ENCODE peak calls at places on chromosomes 7 and 10, in four cellular contexts. One of them, this sample, is unnamed.

GRCh38 chr7:93890041-93890463 is 501 bp downstream of the TFPI2 start:
- DNase-seq in fibroblast of mammary gland: peak
- DNase-seq in astrocyte of the spinal cord: peak
- DNase-seq in glutamatergic neuron: peak
- DNase-seq in this sample: no peak

GRCh38 chr7:54987772-54988171 is 31.0 kb upstream of the EGFR start:
- DNase-seq in fibroblast of mammary gland: no peak
- DNase-seq in astrocyte of the spinal cord: no peak
- DNase-seq in glutamatergic neuron: no peak
- DNase-seq in this sample: no peak

GRCh38 chr7:80834105-80834410 is 84.8 kb downstream of the SEMA3C start:
- DNase-seq in fibroblast of mammary gland: no peak
- DNase-seq in astrocyte of the spinal cord: no peak
- DNase-seq in glutamatergic neuron: no peak
- DNase-seq in this sample: no peak

GRCh38 chr10:26486304-26486703 is 48.2 kb downstream of the APBB1IP start:
- DNase-seq in fibroblast of mammary gland: peak
- DNase-seq in astrocyte of the spinal cord: peak
- DNase-seq in glutamatergic neuron: no peak
- DNase-seq in this sample: peak

GRCh38 chr7:147485660-147486210 is 1104.8 kb upstream of the C7orf33 start:
- DNase-seq in fibroblast of mammary gland: no peak
- DNase-seq in astrocyte of the spinal cord: no peak
- DNase-seq in glutamatergic neuron: no peak
- DNase-seq in this sample: peak

GRCh38 chr10:132914732-132915131 is 27.6 kb downstream of the CFAP46 start:
- DNase-seq in fibroblast of mammary gland: no peak
- DNase-seq in astrocyte of the spinal cord: no peak
- DNase-seq in glutamatergic neuron: no peak
- DNase-seq in this sample: no peak

GRCh38 chr10:84523509-84523908 is 195.1 kb downstream of the CCSER2 start:
- DNase-seq in fibroblast of mammary gland: peak
- DNase-seq in astrocyte of the spinal cord: peak
- DNase-seq in glutamatergic neuron: no peak
- DNase-seq in this sample: no peak

GRCh38 chr10:102660891-102661613 is 16.8 kb downstream of the TRIM8 start:
- DNase-seq in fibroblast of mammary gland: peak
- DNase-seq in astrocyte of the spinal cord: peak
- DNase-seq in glutamatergic neuron: peak
- DNase-seq in this sample: no peak

GRCh38 chr7:11203688-11204087 is 230.0 kb downstream of the PHF14 start:
- DNase-seq in fibroblast of mammary gland: no peak
- DNase-seq in astrocyte of the spinal cord: no peak
- DNase-seq in glutamatergic neuron: peak
- DNase-seq in this sample: no peak

GRCh38 chr10:116815641-116816415 is 33.5 kb upstream of the ENO4 start:
- DNase-seq in fibroblast of mammary gland: peak
- DNase-seq in astrocyte of the spinal cord: peak
- DNase-seq in glutamatergic neuron: no peak
- DNase-seq in this sample: no peak

GRCh38 chr7:79971058-79971457 is 163.6 kb upstream of the GNAI1 start:
- DNase-seq in fibroblast of mammary gland: no peak
- DNase-seq in astrocyte of the spinal cord: no peak
- DNase-seq in glutamatergic neuron: no peak
- DNase-seq in this sample: no peak

GRCh38 chr7:102938679-102939078 is 25.9 kb downstream of the LRRC17 start:
- DNase-seq in fibroblast of mammary gland: no peak
- DNase-seq in astrocyte of the spinal cord: no peak
- DNase-seq in glutamatergic neuron: no peak
- DNase-seq in this sample: no peak

GRCh38 chr7:71637578-71637977 is 505.6 kb downstream of the GALNT17 start:
- DNase-seq in fibroblast of mammary gland: peak
- DNase-seq in astrocyte of the spinal cord: peak
- DNase-seq in glutamatergic neuron: peak
- DNase-seq in this sample: no peak

GRCh38 chr7:96303686-96304443 is 18.0 kb downstream of the SLC25A13 start:
- DNase-seq in fibroblast of mammary gland: peak
- DNase-seq in astrocyte of the spinal cord: peak
- DNase-seq in glutamatergic neuron: no peak
- DNase-seq in this sample: no peak

GRCh38 chr10:131083915-131084790 is 227.4 kb downstream of the TCERG1L start:
- DNase-seq in fibroblast of mammary gland: no peak
- DNase-seq in astrocyte of the spinal cord: no peak
- DNase-seq in glutamatergic neuron: peak
- DNase-seq in this sample: no peak

GRCh38 chr7:42876182-42877068 is 35.4 kb downstream of the C7orf25 start:
- DNase-seq in fibroblast of mammary gland: peak
- DNase-seq in astrocyte of the spinal cord: peak
- DNase-seq in glutamatergic neuron: peak
- DNase-seq in this sample: peak

GRCh38 chr10:91974960-91975359 is 51.4 kb downstream of the BTAF1 start:
- DNase-seq in fibroblast of mammary gland: peak
- DNase-seq in astrocyte of the spinal cord: peak
- DNase-seq in glutamatergic neuron: no peak
- DNase-seq in this sample: no peak

GRCh38 chr7:140571537-140572122 is 69.0 kb downstream of the DENND2A start:
- DNase-seq in fibroblast of mammary gland: peak
- DNase-seq in astrocyte of the spinal cord: no peak
- DNase-seq in glutamatergic neuron: no peak
- DNase-seq in this sample: peak

GRCh38 chr7:5422324-5423271 is 1.0 kb downstream of the TNRC18 start:
- DNase-seq in fibroblast of mammary gland: peak
- DNase-seq in astrocyte of the spinal cord: peak
- DNase-seq in glutamatergic neuron: peak
- DNase-seq in this sample: peak

GRCh38 chr7:141460781-141461715 is 90.2 kb upstream of the AGK start:
- DNase-seq in fibroblast of mammary gland: peak
- DNase-seq in astrocyte of the spinal cord: peak
- DNase-seq in glutamatergic neuron: no peak
- DNase-seq in this sample: peak

DNA sequence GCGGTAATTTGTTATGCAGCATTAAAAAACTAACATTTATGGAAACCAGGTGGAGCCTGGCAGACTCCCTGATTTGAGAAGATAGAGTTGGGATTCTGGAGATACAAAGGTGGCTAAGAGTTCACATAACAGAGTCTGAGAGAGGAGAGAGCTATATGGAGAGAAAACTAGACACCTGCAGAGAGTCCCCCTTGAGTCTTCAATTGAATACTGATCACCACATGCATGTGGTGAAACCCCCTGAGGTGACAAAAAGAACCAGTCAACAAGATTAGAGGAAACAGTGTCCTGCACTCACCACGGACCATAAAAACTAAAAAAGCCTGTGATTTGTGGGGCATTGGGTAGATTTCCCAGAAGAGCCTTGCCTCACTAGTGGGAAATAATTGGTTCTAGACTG is 10.1 kb downstream of the GIMAP2 start:
- DNase-seq in fibroblast of mammary gland: no peak
- DNase-seq in astrocyte of the spinal cord: no peak
- DNase-seq in glutamatergic neuron: no peak
- DNase-seq in this sample: no peak
- TF ChIP-seq CTCF in fibroblast of mammary gland: no peak
- TF ChIP-seq CTCF in astrocyte of the spinal cord: no peak
- TF ChIP-seq CTCF in glutamatergic neuron: no peak
- TF ChIP-seq CTCF in this sample: no peak

DNA sequence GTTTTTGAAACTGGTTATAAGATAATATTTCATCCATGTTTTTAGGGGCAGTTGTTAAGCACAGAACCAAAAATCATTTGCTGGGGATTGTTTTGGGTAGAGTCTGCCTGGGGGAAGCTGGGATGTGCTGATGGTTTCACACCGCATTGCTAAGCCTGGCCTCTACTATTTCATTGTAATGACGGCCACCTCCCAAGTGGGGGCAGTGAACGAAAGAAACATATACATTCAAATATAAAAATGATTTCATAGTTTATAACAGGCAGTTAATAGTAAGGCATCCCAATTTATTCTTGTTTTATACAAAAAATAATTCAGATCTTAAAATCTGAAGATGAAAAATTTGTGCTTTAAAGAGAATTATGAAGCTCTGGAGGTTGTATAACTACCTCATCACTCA is 750.8 kb downstream of the REEP3 start:
- DNase-seq in fibroblast of mammary gland: no peak
- DNase-seq in astrocyte of the spinal cord: no peak
- DNase-seq in glutamatergic neuron: no peak
- DNase-seq in this sample: no peak
- TF ChIP-seq CTCF in fibroblast of mammary gland: no peak
- TF ChIP-seq CTCF in astrocyte of the spinal cord: peak
- TF ChIP-seq CTCF in glutamatergic neuron: peak
- TF ChIP-seq CTCF in this sample: no peak

DNA sequence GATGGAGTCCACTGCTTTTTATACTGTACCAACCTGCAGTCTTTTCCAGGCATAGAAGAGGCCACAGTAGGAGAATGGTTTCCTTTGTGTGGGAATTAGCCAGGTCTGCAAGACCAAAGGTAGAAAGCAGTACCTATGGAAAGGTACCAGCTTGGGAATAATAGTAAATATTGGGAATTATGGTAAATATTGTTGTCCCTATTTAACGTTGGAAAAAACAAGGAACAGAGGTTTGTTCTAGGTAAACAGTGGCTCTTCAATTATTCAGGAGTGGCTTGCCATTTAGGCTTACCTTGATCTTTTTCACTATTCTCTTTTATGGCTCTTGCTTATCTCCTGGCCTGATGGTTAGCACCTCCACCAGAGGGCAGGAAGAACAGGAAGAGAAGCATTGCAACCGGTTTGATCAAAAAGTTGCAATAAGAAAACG is 43.9 kb upstream of the GSAP start:
- DNase-seq in fibroblast of mammary gland: no peak
- DNase-seq in astrocyte of the spinal cord: no peak
- DNase-seq in glutamatergic neuron: no peak
- DNase-seq in this sample: no peak
- TF ChIP-seq CTCF in fibroblast of mammary gland: peak
- TF ChIP-seq CTCF in astrocyte of the spinal cord: peak
- TF ChIP-seq CTCF in glutamatergic neuron: no peak
- TF ChIP-seq CTCF in this sample: no peak

DNA sequence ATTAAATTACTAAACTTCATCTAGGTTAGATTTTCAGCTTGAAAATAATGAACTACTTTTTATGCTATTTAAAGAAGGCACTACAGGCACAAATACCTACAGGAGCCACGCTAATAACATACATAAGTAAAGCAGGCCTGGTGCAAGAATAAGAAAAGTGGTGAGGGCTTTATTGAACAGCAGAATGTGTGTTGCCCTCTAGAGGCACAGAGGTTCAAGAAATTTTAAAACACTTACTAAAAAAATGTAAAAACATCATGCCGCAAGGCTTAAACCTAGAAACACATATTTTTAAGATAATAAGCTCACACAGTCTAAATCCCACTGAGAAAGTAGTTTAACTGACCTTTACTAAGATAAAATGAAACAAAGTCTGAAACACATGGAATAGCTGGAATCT is 20.3 kb downstream of the CACUL1 start:
- DNase-seq in fibroblast of mammary gland: no peak
- DNase-seq in astrocyte of the spinal cord: no peak
- DNase-seq in glutamatergic neuron: no peak
- DNase-seq in this sample: no peak
- TF ChIP-seq CTCF in fibroblast of mammary gland: peak
- TF ChIP-seq CTCF in astrocyte of the spinal cord: peak
- TF ChIP-seq CTCF in glutamatergic neuron: no peak
- TF ChIP-seq CTCF in this sample: peak

GRCh38 chr7:105305633-105306032 is 83.1 kb downstream of the SRPK2 start:
- DNase-seq in fibroblast of mammary gland: no peak
- DNase-seq in astrocyte of the spinal cord: no peak
- DNase-seq in glutamatergic neuron: no peak
- DNase-seq in this sample: no peak

GRCh38 chr7:105309235-105310156 is 79.2 kb downstream of the SRPK2 start:
- DNase-seq in fibroblast of mammary gland: no peak
- DNase-seq in astrocyte of the spinal cord: no peak
- DNase-seq in glutamatergic neuron: no peak
- DNase-seq in this sample: no peak

GRCh38 chr7:105307163-105307672 is 81.5 kb downstream of the SRPK2 start:
- DNase-seq in fibroblast of mammary gland: no peak
- DNase-seq in astrocyte of the spinal cord: no peak
- DNase-seq in glutamatergic neuron: no peak
- DNase-seq in this sample: no peak

GRCh38 chr7:105306160-105306784 is 82.4 kb downstream of the SRPK2 start:
- DNase-seq in fibroblast of mammary gland: peak
- DNase-seq in astrocyte of the spinal cord: no peak
- DNase-seq in glutamatergic neuron: no peak
- DNase-seq in this sample: peak

GRCh38 chr7:105304040-105304895 is 84.5 kb downstream of the SRPK2 start:
- DNase-seq in fibroblast of mammary gland: peak
- DNase-seq in astrocyte of the spinal cord: peak
- DNase-seq in glutamatergic neuron: no peak
- DNase-seq in this sample: peak
- TF ChIP-seq CTCF in fibroblast of mammary gland: no peak
- TF ChIP-seq CTCF in astrocyte of the spinal cord: no peak
- TF ChIP-seq CTCF in glutamatergic neuron: no peak
- TF ChIP-seq CTCF in this sample: no peak

DNA sequence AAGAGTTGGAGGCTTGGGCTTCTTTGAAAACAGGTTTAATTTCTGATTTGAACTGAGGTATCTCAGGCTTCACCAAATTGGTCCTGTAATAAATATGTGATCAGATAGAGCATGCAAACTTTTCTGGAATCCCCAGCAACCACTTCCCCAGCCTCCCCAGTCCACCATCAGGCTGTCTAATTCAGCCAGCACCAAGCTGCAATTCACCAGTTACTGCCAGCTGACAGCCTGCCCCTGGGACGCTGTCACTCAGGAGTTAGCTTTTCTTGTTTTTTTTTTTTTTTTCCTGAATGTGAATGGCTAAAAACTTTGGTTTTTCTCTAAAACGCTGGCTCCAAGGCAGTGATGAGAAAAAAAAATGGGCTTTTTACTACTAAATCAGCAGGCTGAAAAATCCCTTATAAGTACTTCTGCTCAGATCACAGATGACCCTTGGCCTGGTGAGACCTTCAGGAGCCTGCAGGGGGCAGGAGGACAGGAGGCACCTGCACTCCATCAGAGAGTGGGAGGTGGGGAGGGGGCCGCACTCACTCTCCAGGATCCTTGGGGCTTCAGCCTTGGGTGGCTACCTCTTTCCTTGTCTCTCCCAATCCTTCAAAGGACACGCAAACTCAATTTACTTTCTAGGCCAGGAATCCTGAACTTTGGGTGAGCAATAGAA is 349.4 kb downstream of the GATA3 start:
- DNase-seq in fibroblast of mammary gland: no peak
- DNase-seq in astrocyte of the spinal cord: no peak
- DNase-seq in glutamatergic neuron: peak
- DNase-seq in this sample: no peak
- TF ChIP-seq CTCF in fibroblast of mammary gland: no peak
- TF ChIP-seq CTCF in astrocyte of the spinal cord: no peak
- TF ChIP-seq CTCF in glutamatergic neuron: peak
- TF ChIP-seq CTCF in this sample: no peak

GRCh38 chr10:33337335-33337854 is 2.9 kb upstream of the NRP1 start:
- DNase-seq in fibroblast of mammary gland: peak
- DNase-seq in astrocyte of the spinal cord: peak
- DNase-seq in glutamatergic neuron: no peak
- DNase-seq in this sample: peak
- TF ChIP-seq CTCF in fibroblast of mammary gland: no peak
- TF ChIP-seq CTCF in astrocyte of the spinal cord: peak
- TF ChIP-seq CTCF in glutamatergic neuron: peak
- TF ChIP-seq CTCF in this sample: no peak

GRCh38 chr10:77907900-77908717 is 18.4 kb downstream of the DLG5 start:
- DNase-seq in fibroblast of mammary gland: no peak
- DNase-seq in astrocyte of the spinal cord: no peak
- DNase-seq in glutamatergic neuron: no peak
- DNase-seq in this sample: peak
- TF ChIP-seq CTCF in fibroblast of mammary gland: peak
- TF ChIP-seq CTCF in astrocyte of the spinal cord: peak
- TF ChIP-seq CTCF in glutamatergic neuron: no peak
- TF ChIP-seq CTCF in this sample: peak

GRCh38 chr10:114486938-114487814 is 82.9 kb upstream of the AFAP1L2 start:
- DNase-seq in fibroblast of mammary gland: peak
- DNase-seq in astrocyte of the spinal cord: peak
- DNase-seq in glutamatergic neuron: no peak
- DNase-seq in this sample: peak
- TF ChIP-seq CTCF in fibroblast of mammary gland: peak
- TF ChIP-seq CTCF in astrocyte of the spinal cord: no peak
- TF ChIP-seq CTCF in glutamatergic neuron: no peak
- TF ChIP-seq CTCF in this sample: no peak